ENCODE peak calls at places on chromosomes 1 and 21, in four cellular contexts. D is GM12878, G is transverse colon, K is tibial nerve. O is an unnamed sample.

GRCh38 chr1:173409613-173410012 is 67.5 kb upstream of the PRDX6 start:
- DNase-seq in D (no peak), G (peak), K (no peak), O (no peak)

GRCh38 chr1:55974714-55975441 is 604.5 kb downstream of the PLPP3 start:
- DNase-seq in D (no peak), G (no peak), K (no peak), O (no peak)

GRCh38 chr1:8517579-8518489 is 199.9 kb downstream of the SLC45A1 start:
- DNase-seq in D (no peak), G (no peak), K (no peak), O (no peak)

GRCh38 chr21:37551406-37552355 is 185.1 kb downstream of the DYRK1A start:
- DNase-seq in D (no peak), G (no peak), K (no peak), O (no peak)

GRCh38 chr21:15000076-15000475 is 64.7 kb downstream of the NRIP1 start:
- DNase-seq in D (no peak), G (no peak), K (no peak), O (no peak)

GRCh38 chr1:10380594-10381275 is 18.1 kb upstream of the PGD start:
- DNase-seq in D (no peak), G (no peak), K (no peak), O (no peak)

GRCh38 chr1:91745649-91746383 is 140.1 kb downstream of the TGFBR3 start:
- DNase-seq in D (no peak), G (no peak), K (no peak), O (no peak)

GRCh38 chr1:209641216-209642181 is 10.7 kb downstream of the LAMB3 start:
- DNase-seq in D (no peak), G (peak), K (peak), O (no peak)

GRCh38 chr1:2611621-2612437 is 21.0 kb downstream of the MMEL1 start:
- DNase-seq in D (no peak), G (no peak), K (no peak), O (no peak)

GRCh38 chr1:17230671-17231310 is 18.1 kb upstream of the PADI3 start:
- DNase-seq in D (no peak), G (no peak), K (no peak), O (no peak)

GRCh38 chr1:17229379-17229778 is 19.5 kb upstream of the PADI3 start:
- DNase-seq in D (no peak), G (peak), K (no peak), O (no peak)

GRCh38 chr1:17227358-17227915 is 21.5 kb upstream of the PADI3 start:
- DNase-seq in D (no peak), G (no peak), K (no peak), O (no peak)

GRCh38 chr1:17230106-17230505 is 18.8 kb upstream of the PADI3 start:
- DNase-seq in D (no peak), G (no peak), K (no peak), O (no peak)

GRCh38 chr1:17228619-17229018 is 20.3 kb upstream of the PADI3 start:
- DNase-seq in D (no peak), G (no peak), K (no peak), O (no peak)
- TF ChIP-seq EP300 in D (no peak), G (no peak), K (no peak), O (no peak)

DNA sequence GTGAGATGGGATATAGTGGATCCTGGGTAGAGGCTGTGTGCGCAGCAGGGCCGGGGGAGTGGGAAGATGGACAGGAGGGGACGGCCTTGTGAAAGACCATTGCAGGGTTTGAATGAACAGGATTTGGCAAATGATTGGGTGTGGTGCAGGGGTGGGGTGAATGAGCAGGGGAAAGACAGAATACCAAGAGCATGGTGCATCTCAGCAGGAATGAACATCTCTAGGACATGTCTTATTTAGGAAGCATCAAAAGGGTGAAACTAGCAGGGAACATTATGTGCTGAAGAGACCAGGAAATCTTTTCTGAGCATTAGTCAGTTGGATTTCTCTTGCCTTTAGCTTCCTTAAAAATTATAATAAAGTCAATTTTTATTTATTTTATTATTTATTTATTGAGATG is 60.6 kb upstream of the SLC2A1 start:
- DNase-seq in D (no peak), G (no peak), K (no peak), O (no peak)
- TF ChIP-seq EP300 in D (no peak), G (no peak), K (no peak), O (no peak)

DNA sequence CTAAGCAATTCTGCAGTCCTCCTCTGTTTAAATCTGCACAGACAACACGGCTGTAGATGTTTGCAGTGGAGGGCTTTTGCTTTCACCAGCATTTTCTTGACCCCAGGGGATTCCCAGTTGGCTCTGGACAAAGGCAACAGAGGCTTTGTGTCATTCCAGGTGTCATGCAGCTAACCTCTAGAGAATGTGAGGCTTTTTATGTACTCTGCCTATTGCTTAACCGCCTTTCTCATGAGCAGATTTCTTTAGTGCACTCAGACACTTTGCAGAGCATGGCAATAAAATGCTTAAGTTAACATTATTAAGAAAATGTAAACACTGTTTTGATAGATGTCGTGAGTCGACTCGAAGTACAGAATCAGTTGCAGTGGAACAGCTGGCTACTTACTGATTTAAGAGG is 783.2 kb upstream of the NEGR1 start:
- DNase-seq in D (no peak), G (no peak), K (no peak), O (peak)
- TF ChIP-seq EP300 in D (no peak), G (no peak), K (no peak), O (no peak)

GRCh38 chr1:162138107-162138506 is 68.6 kb downstream of the NOS1AP start:
- DNase-seq in D (no peak), G (no peak), K (no peak), O (no peak)

GRCh38 chr1:162135271-162135775 is 65.8 kb downstream of the NOS1AP start:
- DNase-seq in D (no peak), G (no peak), K (no peak), O (no peak)

GRCh38 chr1:162139398-162139685 is 69.9 kb downstream of the NOS1AP start:
- DNase-seq in D (no peak), G (no peak), K (no peak), O (no peak)

GRCh38 chr1:162138599-162139397 is 69.3 kb downstream of the NOS1AP start:
- DNase-seq in D (no peak), G (no peak), K (no peak), O (no peak)

DNA sequence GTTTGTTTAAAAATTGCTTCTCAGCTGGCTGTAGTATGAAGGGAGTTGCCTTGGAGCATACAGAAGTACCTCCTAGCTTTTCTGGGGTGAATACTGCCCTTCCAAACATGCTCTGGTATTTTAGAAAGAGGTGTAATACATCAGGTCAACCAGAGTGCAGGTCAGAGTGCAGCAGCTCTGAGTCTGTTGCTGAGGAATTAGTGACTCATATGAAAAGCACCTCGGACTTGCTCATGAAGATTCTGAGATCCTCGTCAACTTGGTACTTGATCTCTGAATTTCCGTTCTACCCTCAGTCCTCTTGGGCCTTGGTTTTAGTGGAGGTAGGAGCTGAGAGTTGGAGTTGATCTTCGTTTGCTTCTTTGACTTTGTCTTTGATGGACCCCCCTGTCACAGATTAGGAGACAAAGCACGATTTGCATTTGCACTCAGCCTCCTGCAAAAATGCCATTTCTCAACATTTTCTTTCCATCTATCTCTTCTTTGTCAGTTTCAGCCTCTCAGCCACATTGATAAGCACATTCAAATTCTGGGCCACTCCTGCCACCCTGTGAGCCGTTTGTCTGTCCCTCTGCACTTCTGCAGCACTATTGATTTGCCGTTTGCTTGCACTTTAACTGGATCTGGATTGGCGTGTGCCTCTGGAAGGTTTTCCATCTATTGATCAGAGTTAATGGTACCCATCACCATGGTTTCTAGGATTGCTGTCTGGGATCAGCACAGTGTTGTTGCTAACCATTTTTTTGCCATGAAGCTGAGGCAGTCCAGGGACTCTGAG is 67.5 kb downstream of the NOS1AP start:
- DNase-seq in D (no peak), G (no peak), K (no peak), O (no peak)
- TF ChIP-seq EP300 in D (no peak), G (no peak), K (no peak), O (no peak)

GRCh38 chr1:67371681-67372080 is 58.5 kb downstream of the SERBP1 start:
- DNase-seq in D (no peak), G (no peak), K (no peak), O (no peak)

GRCh38 chr1:67377253-67377652 is 52.9 kb downstream of the SERBP1 start:
- DNase-seq in D (no peak), G (no peak), K (no peak), O (no peak)

GRCh38 chr1:67372898-67373297 is 57.3 kb downstream of the SERBP1 start:
- DNase-seq in D (no peak), G (no peak), K (no peak), O (no peak)

GRCh38 chr1:67372136-67372535 is 58.1 kb downstream of the SERBP1 start:
- DNase-seq in D (no peak), G (no peak), K (no peak), O (no peak)

DNA sequence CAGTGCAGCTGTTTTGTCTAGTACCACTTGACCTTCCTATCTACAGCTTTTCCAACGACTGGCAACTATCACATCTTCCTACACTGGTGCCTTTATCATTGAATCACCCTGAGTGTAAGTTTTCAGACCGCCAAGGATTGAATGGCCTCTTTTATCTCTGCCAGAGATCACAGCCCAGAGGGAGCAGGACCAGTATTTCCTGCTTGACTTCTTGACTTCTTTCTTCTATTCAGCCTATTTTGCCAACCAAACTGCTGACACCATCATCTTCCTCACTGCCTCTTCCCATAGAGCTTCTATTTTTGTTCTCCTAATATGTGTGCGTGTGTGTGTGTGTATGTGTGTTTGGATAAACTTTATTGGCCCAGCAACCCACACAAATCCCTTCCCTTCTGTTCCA is 53.8 kb downstream of the SERBP1 start:
- DNase-seq in D (no peak), G (no peak), K (no peak), O (no peak)
- TF ChIP-seq EP300 in D (no peak), G (no peak), K (no peak), O (no peak)

DNA sequence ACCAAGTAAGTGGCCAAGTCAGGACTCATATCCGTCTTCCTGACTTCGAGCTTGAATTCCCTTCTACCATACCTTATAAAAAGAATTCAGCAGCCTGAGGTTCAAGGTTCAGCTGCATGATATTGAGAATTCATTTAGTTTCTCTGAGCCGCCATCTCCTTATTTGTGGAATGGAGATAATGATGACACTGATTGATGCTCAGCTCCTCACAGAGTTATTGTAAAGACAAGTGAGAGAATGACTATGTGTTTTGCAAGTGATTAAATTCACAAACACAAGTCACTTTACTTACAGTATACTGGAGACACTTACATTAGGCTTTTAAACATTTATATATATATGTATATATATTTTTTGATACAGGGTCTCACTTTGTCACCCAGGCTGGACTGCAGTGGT is 39.8 kb upstream of the SCAF4 start:
- DNase-seq in D (no peak), G (no peak), K (no peak), O (no peak)
- TF ChIP-seq EP300 in D (no peak), G (no peak), K (no peak), O (no peak)

GRCh38 chr1:185245466-185245865 is 71.6 kb downstream of the IVNS1ABP start:
- DNase-seq in D (no peak), G (no peak), K (no peak), O (no peak)

GRCh38 chr1:185244015-185244747 is 72.9 kb downstream of the IVNS1ABP start:
- DNase-seq in D (no peak), G (no peak), K (no peak), O (no peak)

GRCh38 chr1:185250063-185250462 is 67.0 kb downstream of the IVNS1ABP start:
- DNase-seq in D (no peak), G (no peak), K (no peak), O (no peak)

GRCh38 chr1:185249563-185249962 is 67.5 kb downstream of the IVNS1ABP start:
- DNase-seq in D (no peak), G (no peak), K (no peak), O (no peak)
- TF ChIP-seq EP300 in D (no peak), G (no peak), K (no peak), O (no peak)

GRCh38 chr1:156291226-156292061 is 4.0 kb downstream of the GLMP start:
- DNase-seq in D (no peak), G (peak), K (peak), O (peak)

GRCh38 chr1:156293098-156293434 is 2.4 kb downstream of the GLMP start:
- DNase-seq in D (no peak), G (no peak), K (no peak), O (no peak)

GRCh38 chr1:156293895-156294294 is 1.6 kb downstream of the GLMP start:
- DNase-seq in D (no peak), G (no peak), K (no peak), O (no peak)

GRCh38 chr1:156298852-156299357 is at the start of gene VHLL:
- DNase-seq in D (no peak), G (no peak), K (no peak), O (no peak)

DNA sequence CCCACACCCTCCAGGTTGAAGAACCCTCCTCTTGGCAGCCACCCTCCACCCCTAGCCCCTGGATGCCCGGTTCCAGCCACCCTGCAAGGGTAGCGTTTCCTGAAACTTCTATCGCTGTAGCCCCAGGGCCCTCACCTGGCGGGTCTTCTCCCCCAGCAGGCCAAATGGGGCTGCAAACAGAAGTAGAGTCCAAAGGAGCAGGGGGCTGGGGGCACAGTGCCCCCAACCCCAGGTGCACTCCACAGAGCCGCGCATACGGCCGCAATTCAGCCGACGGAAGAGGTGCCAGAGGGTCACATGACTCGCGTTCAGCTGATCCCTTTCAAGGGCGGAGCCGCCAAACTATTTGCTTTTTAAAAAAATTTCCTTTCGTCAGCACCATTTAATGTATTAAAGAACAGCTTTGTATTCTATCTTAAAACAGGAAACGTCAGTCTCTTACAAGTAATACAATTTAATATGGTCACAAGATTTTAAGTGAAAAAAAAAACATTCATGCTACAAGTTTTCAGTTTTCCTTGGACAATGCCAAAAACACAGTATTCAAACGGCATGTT is at the start of gene GLMP:
- DNase-seq in D (no peak), G (peak), K (peak), O (peak)
- TF ChIP-seq EP300 in D (no peak), G (no peak), K (peak), O (no peak)

GRCh38 chr1:204255225-204255624 is 41.4 kb upstream of the GOLT1A start:
- DNase-seq in D (no peak), G (no peak), K (no peak), O (no peak)

GRCh38 chr1:204255966-204256365 is 42.2 kb upstream of the GOLT1A start:
- DNase-seq in D (no peak), G (no peak), K (no peak), O (no peak)

GRCh38 chr1:204251926-204252689 is 38.3 kb upstream of the GOLT1A start:
- DNase-seq in D (no peak), G (no peak), K (no peak), O (no peak)

GRCh38 chr1:204256531-204256930 is 42.7 kb upstream of the GOLT1A start:
- DNase-seq in D (no peak), G (no peak), K (no peak), O (no peak)

DNA sequence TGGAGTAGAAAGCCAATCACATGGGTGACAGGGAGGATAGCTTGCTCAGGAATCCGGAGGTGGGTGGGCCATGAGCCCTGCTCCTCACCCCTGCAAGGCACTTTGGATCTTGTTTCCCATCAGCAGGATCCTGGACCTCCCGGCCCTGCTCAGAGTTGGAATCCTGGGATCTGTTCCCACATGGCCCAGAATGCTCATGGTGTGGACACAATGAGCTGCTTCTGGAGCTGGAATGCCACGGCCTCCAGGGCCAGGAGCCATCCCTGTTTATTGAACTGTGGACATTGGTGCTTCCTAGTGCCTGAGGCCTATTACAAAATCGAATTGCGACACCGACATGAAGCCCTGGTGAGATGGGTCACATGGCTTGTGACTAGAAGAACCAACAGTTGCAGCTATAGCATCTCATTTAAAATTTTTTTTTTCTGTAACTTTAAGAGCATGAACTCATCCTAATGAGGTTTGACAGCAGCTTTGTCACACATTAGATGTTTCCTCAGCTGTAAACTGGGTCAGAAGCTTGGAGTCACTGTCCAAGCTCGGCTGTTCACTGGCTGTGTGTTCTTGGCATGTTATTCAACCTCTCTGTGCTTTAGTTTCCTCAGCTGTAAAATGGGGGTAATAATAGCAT is 40.4 kb upstream of the GOLT1A start:
- DNase-seq in D (no peak), G (peak), K (peak), O (no peak)
- TF ChIP-seq EP300 in D (no peak), G (no peak), K (peak), O (no peak)

O was measured in SK-N-SH.